ENCODE peak calls at places on chromosomes 12 and 14, in four cellular contexts. A, P, U and W are unnamed samples.
A peak's percentile ranks its signal among the peaks of the same experiment; 100 is the strongest.

GRCh38 chr12:57475271-57476161 is 4.2 kb downstream of the ARHGAP9 start:
- DNase-seq in A (peak; percentile 52), U (no peak), P (no peak), W (no peak)

GRCh38 chr14:94770815-94771190 is 890 bp upstream of the GSC start:
- DNase-seq in A (no peak), U (no peak), P (no peak), W (no peak)

GRCh38 chr12:111102062-111102735 is 181.8 kb upstream of the MYL2 start:
- DNase-seq in U (no peak), A (no peak), P (no peak), W (no peak)

GRCh38 chr14:74261288-74261687 is 22.0 kb downstream of the VSX2 start:
- DNase-seq in U (no peak), A (no peak), P (no peak), W (no peak)

GRCh38 chr12:9787340-9787737 is 26.6 kb upstream of the CD69 start:
- DNase-seq in P (no peak), U (no peak), A (no peak), W (no peak)

GRCh38 chr12:48788522-48788851 is 402 bp downstream of the ADCY6 start:
- DNase-seq in U (no peak), A (no peak), P (no peak), W (no peak)

GRCh38 chr12:62656576-62657362 is 190.1 kb downstream of the MON2 start:
- DNase-seq in A (peak; percentile 15), P (no peak), U (no peak), W (no peak)

GRCh38 chr12:62598846-62599245 is 132.2 kb downstream of the MON2 start:
- DNase-seq in U (no peak), A (no peak), P (no peak), W (no peak)

GRCh38 chr12:98213556-98213955 is 301.8 kb upstream of the TMPO start:
- DNase-seq in U (no peak), A (peak; percentile 21), P (no peak), W (no peak)

GRCh38 chr12:2642176-2642892 is 152.4 kb upstream of the FKBP4 start:
- DNase-seq in A (peak; percentile 0), U (no peak), P (no peak), W (no peak)

GRCh38 chr14:105475269-105475915 is 771 bp downstream of the CRIP2 start:
- DNase-seq in U (no peak), P (no peak), A (no peak), W (no peak)

GRCh38 chr14:105472496-105472991 is 2.1 kb upstream of the CRIP2 start:
- DNase-seq in P (no peak), U (no peak), A (no peak), W (no peak)

GRCh38 chr14:105473033-105473676 is 1.5 kb upstream of the CRIP2 start:
- DNase-seq in P (no peak), A (no peak), U (no peak), W (no peak)

GRCh38 chr14:105474478-105475268 is at the start of gene CRIP2:
- DNase-seq in P (peak; percentile 29), A (no peak), U (no peak), W (no peak)

GRCh38 chr14:105473677-105474477 is 744 bp upstream of the CRIP2 start:
- DNase-seq in A (peak; percentile 99), U (no peak), P (peak; percentile 78), W (peak; percentile 77)
- TF ChIP-seq CBFB in A (no peak), U (no peak), P (no peak), W (no peak)

GRCh38 chr14:62694075-62694474 is 351.2 kb downstream of the KCNH5 start:
- DNase-seq in P (no peak), A (no peak), U (no peak), W (no peak)
- TF ChIP-seq NR2C2 in P (no peak), A (no peak), U (no peak), W (no peak)

GRCh38 chr14:75372260-75372659 is 55.6 kb upstream of the JDP2 start:
- DNase-seq in A (no peak), P (no peak), U (no peak), W (no peak)
- TF ChIP-seq CBFB in A (no peak), P (no peak), U (no peak), W (no peak)

GRCh38 chr12:64674367-64674922 is 64.2 kb downstream of the RASSF3 start:
- DNase-seq in P (no peak), U (no peak), A (no peak), W (no peak)
- TF ChIP-seq NR2C2 in P (no peak), U (no peak), A (no peak), W (no peak)

GRCh38 chr14:32345311-32345771 is 16.2 kb downstream of the AKAP6 start:
- DNase-seq in U (no peak), P (no peak), A (no peak), W (no peak)

GRCh38 chr14:32342854-32343200 is 13.7 kb downstream of the AKAP6 start:
- DNase-seq in P (no peak), U (no peak), A (no peak), W (no peak)

GRCh38 chr14:32339188-32339587 is 10.1 kb downstream of the AKAP6 start:
- DNase-seq in A (no peak), U (no peak), P (no peak), W (no peak)

GRCh38 chr14:32342151-32342853 is 13.2 kb downstream of the AKAP6 start:
- DNase-seq in A (no peak), U (no peak), P (no peak), W (no peak)

GRCh38 chr14:32343926-32344430 is 14.9 kb downstream of the AKAP6 start:
- DNase-seq in U (no peak), A (no peak), P (no peak), W (no peak)
- TF ChIP-seq CBFB in U (no peak), A (no peak), P (no peak), W (no peak)